ENCODE peak calls at places on chromosomes 5 and 9, in six cellular contexts. P is stomach, J is H54, R is spleen, X is A549, H is H1. U is an unnamed sample.

GRCh38 chr5:10400834-10401233 is 40.8 kb upstream of the ROPN1L start:
- DNase-seq in P (no peak), J (no peak), R (no peak), X (no peak), H (no peak), U (no peak)

GRCh38 chr5:133848306-133848924 is 120.0 kb downstream of the C5orf15 start:
- DNase-seq in P (peak), J (peak), R (no peak), X (no peak), H (no peak), U (no peak)

GRCh38 chr9:112535364-112535763 is 48.7 kb downstream of the KIAA1958 start:
- DNase-seq in P (no peak), J (no peak), R (no peak), X (no peak), H (no peak), U (no peak)

GRCh38 chr9:88076286-88077070 is 61.8 kb downstream of the SPATA31C2 start:
- DNase-seq in P (peak), J (peak), R (peak), X (peak), H (peak), U (peak)

GRCh38 chr9:35103660-35104191 is 795 bp upstream of the STOML2 start:
- DNase-seq in P (no peak), J (no peak), R (no peak), X (no peak), H (no peak), U (no peak)

GRCh38 chr9:32581512-32582143 is 8.7 kb upstream of the NDUFB6 start:
- DNase-seq in P (no peak), J (no peak), R (no peak), X (peak), H (peak), U (no peak)

GRCh38 chr5:60066502-60066901 is 173.0 kb upstream of the PDE4D start:
- DNase-seq in P (no peak), J (no peak), R (no peak), X (no peak), H (no peak), U (no peak)

GRCh38 chr5:45411971-45412612 is 284.1 kb downstream of the HCN1 start:
- DNase-seq in P (no peak), J (no peak), R (no peak), X (no peak), H (no peak), U (no peak)

GRCh38 chr9:136539427-136540412 is 6.1 kb downstream of the NOTCH1 start:
- DNase-seq in P (peak), J (no peak), R (peak), X (no peak), H (no peak), U (peak)

GRCh38 chr5:103446813-103447212 is 115.8 kb downstream of the NUDT12 start:
- DNase-seq in P (no peak), J (no peak), R (no peak), X (no peak), H (no peak), U (no peak)

GRCh38 chr5:35136386-35136785 is 88.6 kb upstream of the AGXT2 start:
- DNase-seq in P (no peak), J (peak), R (no peak), X (no peak), H (no peak), U (no peak)

GRCh38 chr9:92501671-92502393 is 19.5 kb upstream of the ASPN start:
- DNase-seq in P (peak), J (peak), R (no peak), X (peak), H (no peak), U (no peak)

GRCh38 chr5:177085985-177086917 is at the start of gene FGFR4:
- DNase-seq in P (peak), J (peak), R (peak), X (peak), H (peak), U (peak)

GRCh38 chr9:133058051-133058450 is 3.7 kb upstream of the CEL start:
- DNase-seq in P (no peak), J (no peak), R (no peak), X (no peak), H (no peak), U (no peak)

GRCh38 chr5:172006378-172007152 is at the start of gene FBXW11:
- DNase-seq in P (peak), J (peak), R (peak), X (peak), H (peak), U (peak)
- TF ChIP-seq POLR2A in P (no peak), J (peak), R (peak), X (peak), H (peak), U (peak)

GRCh38 chr9:127770905-127771569 is 7.4 kb downstream of the SH2D3C start:
- DNase-seq in P (peak), J (peak), R (peak), X (peak), H (peak), U (peak)

GRCh38 chr9:127769101-127769500 is 9.4 kb downstream of the SH2D3C start:
- DNase-seq in P (no peak), J (no peak), R (no peak), X (no peak), H (no peak), U (no peak)

GRCh38 chr9:127771570-127772189 is 6.8 kb downstream of the SH2D3C start:
- DNase-seq in P (no peak), J (no peak), R (no peak), X (no peak), H (no peak), U (no peak)

GRCh38 chr9:127768666-127769065 is 9.8 kb downstream of the SH2D3C start:
- DNase-seq in P (no peak), J (no peak), R (no peak), X (no peak), H (no peak), U (no peak)

DNA sequence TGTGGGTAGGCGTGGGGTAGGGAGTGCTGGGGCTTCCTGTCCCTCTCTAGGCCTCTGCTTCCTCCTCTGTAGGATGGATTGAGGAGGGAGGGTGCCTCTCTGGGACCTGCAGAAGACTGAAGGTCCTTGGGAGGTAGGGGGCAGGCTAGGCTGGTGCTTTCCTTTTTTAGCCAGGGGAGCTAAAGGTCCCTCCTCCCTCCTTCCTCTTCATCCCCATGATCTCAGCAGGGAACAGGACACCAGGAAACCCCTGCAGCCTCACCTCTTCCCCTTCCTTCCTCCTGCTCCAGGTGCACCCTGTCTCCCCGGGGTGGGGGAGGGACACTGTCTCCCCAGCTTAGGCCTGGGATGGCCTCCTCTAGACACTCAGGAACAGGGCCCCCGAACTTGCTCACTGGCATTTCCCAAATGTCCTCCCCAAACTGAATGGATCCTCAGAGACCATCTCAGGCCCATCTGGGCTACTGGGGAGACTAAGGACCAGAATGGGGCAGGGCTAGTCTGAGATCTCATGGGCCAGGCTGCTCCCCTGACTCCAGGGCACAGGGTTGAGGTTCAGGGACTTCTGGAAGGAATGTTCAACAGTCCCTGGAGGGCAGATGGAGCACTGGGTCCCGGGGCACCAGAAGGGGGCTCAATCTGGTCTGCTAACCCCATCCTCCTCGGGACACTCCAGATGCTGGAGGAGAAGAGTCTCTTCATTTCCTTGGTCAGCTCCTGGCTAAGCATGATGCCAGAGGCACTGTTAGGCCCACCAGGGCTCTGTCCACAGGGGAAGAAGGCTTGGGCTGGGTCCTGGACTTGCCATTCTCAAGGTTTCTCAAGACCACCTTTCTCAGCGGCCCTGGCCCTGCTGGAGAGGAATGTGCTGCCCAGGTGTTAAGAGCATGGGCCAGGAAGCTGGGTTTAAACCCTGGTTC is 8.2 kb downstream of the SH2D3C start:
- DNase-seq in P (no peak), J (no peak), R (peak), X (no peak), H (no peak), U (no peak)
- TF ChIP-seq POLR2A in P (no peak), J (no peak), R (no peak), X (no peak), H (no peak), U (no peak)

GRCh38 chr9:124661184-124661755 is 109.8 kb downstream of the NR6A1 start:
- DNase-seq in P (no peak), J (no peak), R (no peak), X (no peak), H (no peak), U (no peak)

GRCh38 chr9:124657526-124657925 is 113.6 kb downstream of the NR6A1 start:
- DNase-seq in P (no peak), J (no peak), R (no peak), X (no peak), H (no peak), U (no peak)

GRCh38 chr9:124660341-124660801 is 110.7 kb downstream of the NR6A1 start:
- DNase-seq in P (no peak), J (no peak), R (no peak), X (no peak), H (no peak), U (no peak)

GRCh38 chr9:124658165-124659017 is 112.7 kb downstream of the NR6A1 start:
- DNase-seq in P (peak), J (peak), R (peak), X (peak), H (no peak), U (peak)

GRCh38 chr9:124659099-124659659 is 111.9 kb downstream of the NR6A1 start:
- DNase-seq in P (peak), J (peak), R (peak), X (peak), H (no peak), U (no peak)
- TF ChIP-seq POLR2A in P (no peak), J (peak), R (no peak), X (peak), H (no peak), U (peak)

GRCh38 chr5:54658014-54658413 is 140.5 kb downstream of the SNX18 start:
- DNase-seq in P (no peak), J (peak), R (no peak), X (no peak), H (no peak), U (no peak)

GRCh38 chr5:54656261-54656728 is 138.7 kb downstream of the SNX18 start:
- DNase-seq in P (peak), J (no peak), R (no peak), X (no peak), H (no peak), U (no peak)

GRCh38 chr5:54661111-54661510 is 143.6 kb downstream of the SNX18 start:
- DNase-seq in P (no peak), J (no peak), R (no peak), X (no peak), H (no peak), U (no peak)

GRCh38 chr5:54655761-54656160 is 138.2 kb downstream of the SNX18 start:
- DNase-seq in P (no peak), J (no peak), R (no peak), X (no peak), H (no peak), U (no peak)

DNA sequence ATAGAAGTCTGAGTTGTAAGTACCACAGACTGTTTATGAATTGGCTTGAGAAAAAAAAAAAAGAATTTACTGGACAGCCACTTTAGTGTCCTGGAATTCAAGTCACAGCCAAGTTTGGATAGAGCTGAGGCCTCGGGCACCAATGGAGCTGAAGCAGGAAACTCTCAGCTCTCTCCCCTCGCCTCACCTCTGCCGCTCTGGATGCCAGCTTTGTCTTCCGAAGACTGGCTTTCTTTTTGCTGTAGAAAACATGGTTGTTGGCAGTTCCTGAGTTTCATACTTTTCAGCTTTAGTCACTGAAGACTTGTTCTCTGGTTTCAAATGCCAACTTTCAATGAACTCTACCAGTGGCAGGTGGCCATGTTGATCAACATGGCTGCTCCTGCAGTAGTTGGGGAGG is 142.1 kb downstream of the SNX18 start:
- DNase-seq in P (no peak), J (no peak), R (no peak), X (no peak), H (no peak), U (no peak)
- TF ChIP-seq POLR2A in P (no peak), J (no peak), R (no peak), X (no peak), H (no peak), U (no peak)

GRCh38 chr5:142800776-142801494 is 30.8 kb downstream of the ARHGAP26 start:
- DNase-seq in P (no peak), J (no peak), R (no peak), X (no peak), H (no peak), U (no peak)

GRCh38 chr5:142805339-142805738 is 35.2 kb downstream of the ARHGAP26 start:
- DNase-seq in P (no peak), J (no peak), R (no peak), X (no peak), H (no peak), U (no peak)

GRCh38 chr5:142803428-142804111 is 33.4 kb downstream of the ARHGAP26 start:
- DNase-seq in P (no peak), J (no peak), R (no peak), X (peak), H (no peak), U (no peak)

GRCh38 chr5:142798099-142798768 is 28.1 kb downstream of the ARHGAP26 start:
- DNase-seq in P (no peak), J (no peak), R (no peak), X (no peak), H (no peak), U (no peak)

GRCh38 chr5:142801495-142801871 is 31.3 kb downstream of the ARHGAP26 start:
- DNase-seq in P (no peak), J (no peak), R (no peak), X (no peak), H (no peak), U (no peak)
- TF ChIP-seq POLR2A in P (no peak), J (no peak), R (no peak), X (no peak), H (no peak), U (no peak)

DNA sequence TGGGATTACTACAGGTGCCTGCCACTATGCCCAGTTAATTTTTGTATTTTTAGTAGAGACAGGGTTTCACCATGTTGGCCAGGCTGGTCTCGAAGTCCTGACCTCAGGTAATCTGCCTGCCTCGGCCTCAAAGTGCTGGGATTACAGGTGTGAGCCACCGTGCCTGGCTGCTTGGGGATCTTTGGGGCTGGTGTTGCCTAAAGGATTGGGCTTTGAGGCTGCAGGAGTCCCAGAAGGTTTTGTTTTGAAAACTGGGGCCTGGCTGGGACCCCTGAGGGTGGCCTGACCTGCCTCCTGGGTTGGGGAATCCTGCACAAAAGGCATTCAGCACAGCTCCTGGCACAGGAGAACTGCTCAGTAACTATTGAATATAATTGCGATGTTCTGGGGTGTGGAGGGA is 25.1 kb upstream of the SHB start:
- DNase-seq in P (no peak), J (no peak), R (peak), X (no peak), H (no peak), U (no peak)
- TF ChIP-seq POLR2A in P (no peak), J (no peak), R (no peak), X (no peak), H (no peak), U (no peak)

GRCh38 chr9:129497064-129497836 is 123.7 kb downstream of the C9orf50 start:
- DNase-seq in P (no peak), J (no peak), R (no peak), X (no peak), H (no peak), U (no peak)

GRCh38 chr9:129497837-129498450 is 123.0 kb downstream of the C9orf50 start:
- DNase-seq in P (no peak), J (no peak), R (no peak), X (no peak), H (no peak), U (no peak)

GRCh38 chr9:129495422-129496186 is 125.3 kb downstream of the C9orf50 start:
- DNase-seq in P (peak), J (peak), R (peak), X (peak), H (peak), U (peak)

GRCh38 chr9:129494113-129494789 is 126.7 kb downstream of the C9orf50 start:
- DNase-seq in P (peak), J (no peak), R (no peak), X (no peak), H (no peak), U (no peak)

DNA sequence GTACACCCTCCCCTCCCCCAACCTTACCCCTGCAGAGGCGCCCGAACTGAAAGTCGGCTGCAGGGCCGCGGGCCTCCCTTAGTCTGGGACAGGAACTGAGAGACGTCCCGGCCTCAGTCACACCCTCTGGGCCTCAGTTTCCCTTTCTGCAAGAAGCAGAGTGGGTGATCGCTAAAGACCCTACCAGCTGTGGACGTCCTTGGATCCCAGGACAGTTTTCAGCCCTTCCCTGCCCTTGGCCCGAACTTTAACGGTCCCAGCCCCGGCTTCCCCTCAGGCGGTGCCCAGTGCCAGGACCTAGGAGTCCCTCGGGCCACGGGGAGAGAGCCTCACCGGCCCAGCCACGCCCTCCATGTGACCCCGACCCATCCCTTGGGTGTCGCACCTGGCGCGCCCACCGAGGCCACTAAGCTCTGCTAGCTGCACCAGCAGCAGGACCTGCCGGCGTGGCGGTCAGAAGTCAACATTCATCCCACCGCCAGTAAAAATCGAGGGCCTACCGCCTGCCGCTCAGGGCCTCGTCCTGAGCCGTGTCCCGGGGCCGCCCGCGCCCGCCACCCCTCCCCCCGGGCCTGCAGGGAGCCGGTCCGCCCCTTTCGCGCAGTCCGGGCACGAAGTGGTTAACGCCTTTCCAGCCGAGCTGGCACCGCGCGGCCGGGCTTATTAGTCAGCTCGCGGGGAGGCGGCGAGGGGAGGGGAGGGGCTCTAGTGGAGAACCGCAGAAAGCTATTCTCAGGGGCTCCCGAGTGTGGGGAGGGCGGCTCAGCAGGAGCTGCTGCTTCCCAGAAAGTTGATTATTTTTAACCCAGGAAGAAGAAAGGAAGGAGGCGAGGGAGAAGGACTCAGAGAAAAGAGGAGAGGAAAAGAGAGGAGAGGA is 124.5 kb downstream of the C9orf50 start:
- DNase-seq in P (peak), J (no peak), R (peak), X (peak), H (peak), U (no peak)
- TF ChIP-seq POLR2A in P (no peak), J (peak), R (peak), X (peak), H (no peak), U (no peak)

U was measured in GM12891.